ENCODE peak calls at places on chromosomes 12 and 14, in four cellular contexts. P is hypothalamus, C is AG04450, J is lower lobe of right lung. E is an unnamed sample.
A peak's percentile ranks its signal among the peaks of the same experiment; 100 is the strongest.

GRCh38 chr14:53011053-53011462 is 60.2 kb upstream of the FERMT2 start:
- DNase-seq in J (peak; percentile 48), C (peak; percentile 96), P (no peak), E (peak; percentile 21)

GRCh38 chr12:69653703-69654102 is 43.0 kb upstream of the LRRC10 start:
- DNase-seq in C (no peak), J (no peak), P (no peak), E (no peak)

GRCh38 chr12:92242917-92243316 is 97.3 kb upstream of the BTG1 start:
- DNase-seq in P (no peak), C (peak; percentile 67), J (no peak), E (no peak)

GRCh38 chr14:89543420-89543790 is 126.4 kb upstream of the FOXN3 start:
- DNase-seq in C (no peak), P (peak; percentile 67), J (no peak), E (no peak)

GRCh38 chr12:3680919-3681594 is 71.9 kb downstream of the CRACR2A start:
- DNase-seq in C (no peak), P (peak; percentile 24), J (no peak), E (no peak)

GRCh38 chr12:29921307-29921706 is 137.6 kb upstream of the TMTC1 start:
- DNase-seq in J (no peak), C (no peak), P (no peak), E (peak; percentile 21)

GRCh38 chr12:104609083-104609844 is 152.5 kb downstream of the CHST11 start:
- DNase-seq in J (no peak), P (no peak), C (no peak), E (no peak)

GRCh38 chr12:90801776-90802175 is 153.2 kb downstream of the CCER1 start:
- DNase-seq in P (no peak), C (peak; percentile 2), J (no peak), E (no peak)

GRCh38 chr12:102474438-102475064 is 5.8 kb downstream of the IGF1 start:
- DNase-seq in C (no peak), J (no peak), P (no peak), E (peak; percentile 26)

GRCh38 chr14:60965402-60965801 is 15.5 kb downstream of the TRMT5 start:
- DNase-seq in C (peak; percentile 60), P (no peak), J (no peak), E (no peak)

GRCh38 chr12:42530284-42530683 is 59.3 kb downstream of the PRICKLE1 start:
- DNase-seq in J (no peak), C (no peak), P (no peak), E (no peak)

GRCh38 chr14:88834883-88835431 is 10.5 kb downstream of the TTC8 start:
- DNase-seq in P (no peak), J (no peak), C (peak; percentile 39), E (no peak)

GRCh38 chr14:50068496-50068895 is 47.9 kb downstream of the VCPKMT start:
- DNase-seq in P (no peak), J (no peak), C (no peak), E (no peak)

E was measured in HCT116.